ENCODE peak calls at places on chromosomes 12 and 14, in ten cellular contexts. X, V, S, T, L, M, B, C, Z and G are unnamed samples.

GRCh38 chr12:20150835-20151234 is 217.5 kb upstream of the PDE3A start:
- DNase-seq in X (no peak), V (no peak), S (no peak), T (no peak), L (no peak), M (no peak), B (no peak), C (no peak), Z (no peak), G (no peak)

GRCh38 chr12:26658991-26659390 is 174.0 kb downstream of the ITPR2 start:
- DNase-seq in X (no peak), V (no peak), S (no peak), T (no peak), L (no peak), M (no peak), B (no peak), C (no peak), Z (no peak), G (no peak)

GRCh38 chr14:90419200-90419599 is 22.4 kb downstream of the CALM1 start:
- DNase-seq in X (peak; percentile 78), V (peak; percentile 67), S (peak; percentile 93), T (no peak), L (peak; percentile 62), M (no peak), B (peak; percentile 40), C (peak; percentile 92), Z (peak; percentile 47), G (peak; percentile 72)

GRCh38 chr14:33057585-33057984 is 118.9 kb downstream of the NPAS3 start:
- DNase-seq in X (no peak), V (no peak), S (no peak), T (no peak), L (no peak), M (no peak), B (no peak), C (no peak), Z (no peak), G (no peak)

GRCh38 chr12:25194211-25194610 is 749 bp downstream of the DNAI7 start:
- DNase-seq in X (no peak), V (no peak), S (no peak), T (no peak), L (no peak), M (no peak), B (no peak), C (no peak), Z (no peak), G (no peak)

GRCh38 chr12:131379758-131380157 is 331.1 kb upstream of the SFSWAP start:
- DNase-seq in X (no peak), V (no peak), S (no peak), T (no peak), L (no peak), M (no peak), B (no peak), C (no peak), Z (no peak), G (no peak)

GRCh38 chr12:39157696-39158342 is 252.4 kb upstream of the CPNE8 start:
- DNase-seq in X (no peak), V (no peak), S (no peak), T (no peak), L (no peak), M (no peak), B (no peak), C (no peak), Z (no peak), G (no peak)

GRCh38 chr14:85601246-85601645 is 71.3 kb downstream of the FLRT2 start:
- DNase-seq in X (no peak), V (no peak), S (no peak), T (no peak), L (no peak), M (no peak), B (no peak), C (no peak), Z (no peak), G (no peak)

GRCh38 chr14:99267871-99268775 is 3.9 kb downstream of the BCL11B start:
- DNase-seq in X (no peak), V (no peak), S (no peak), T (no peak), L (no peak), M (no peak), B (no peak), C (peak; percentile 41), Z (no peak), G (no peak)

GRCh38 chr14:99271288-99271941 is 582 bp downstream of the BCL11B start:
- DNase-seq in X (no peak), V (no peak), S (no peak), T (no peak), L (no peak), M (no peak), B (no peak), C (no peak), Z (no peak), G (no peak)

GRCh38 chr14:99266181-99267178 is 5.5 kb downstream of the BCL11B start:
- DNase-seq in X (peak; percentile 65), V (peak; percentile 68), S (peak; percentile 81), T (peak; percentile 79), L (peak; percentile 74), M (peak; percentile 75), B (peak; percentile 59), C (peak; percentile 82), Z (peak; percentile 45), G (peak; percentile 83)

GRCh38 chr14:99270491-99271287 is 1.3 kb downstream of the BCL11B start:
- DNase-seq in X (no peak), V (no peak), S (no peak), T (no peak), L (no peak), M (no peak), B (no peak), C (peak; percentile 67), Z (no peak), G (no peak)

GRCh38 chr14:99268776-99269510 is 3.1 kb downstream of the BCL11B start:
- DNase-seq in X (no peak), V (no peak), S (no peak), T (no peak), L (no peak), M (no peak), B (no peak), C (peak; percentile 25), Z (no peak), G (no peak)
- H3K4me3 ChIP-seq in X (no peak overlapping the region), V (no peak overlapping the region), S (no peak overlapping the region), T (peak overlapping the region; percentile 54), L (no peak overlapping the region), M (no peak overlapping the region), B (peak overlapping the region; percentile 14), C (no peak overlapping the region), Z (no peak overlapping the region), G (peak overlapping the region; percentile 72)

DNA sequence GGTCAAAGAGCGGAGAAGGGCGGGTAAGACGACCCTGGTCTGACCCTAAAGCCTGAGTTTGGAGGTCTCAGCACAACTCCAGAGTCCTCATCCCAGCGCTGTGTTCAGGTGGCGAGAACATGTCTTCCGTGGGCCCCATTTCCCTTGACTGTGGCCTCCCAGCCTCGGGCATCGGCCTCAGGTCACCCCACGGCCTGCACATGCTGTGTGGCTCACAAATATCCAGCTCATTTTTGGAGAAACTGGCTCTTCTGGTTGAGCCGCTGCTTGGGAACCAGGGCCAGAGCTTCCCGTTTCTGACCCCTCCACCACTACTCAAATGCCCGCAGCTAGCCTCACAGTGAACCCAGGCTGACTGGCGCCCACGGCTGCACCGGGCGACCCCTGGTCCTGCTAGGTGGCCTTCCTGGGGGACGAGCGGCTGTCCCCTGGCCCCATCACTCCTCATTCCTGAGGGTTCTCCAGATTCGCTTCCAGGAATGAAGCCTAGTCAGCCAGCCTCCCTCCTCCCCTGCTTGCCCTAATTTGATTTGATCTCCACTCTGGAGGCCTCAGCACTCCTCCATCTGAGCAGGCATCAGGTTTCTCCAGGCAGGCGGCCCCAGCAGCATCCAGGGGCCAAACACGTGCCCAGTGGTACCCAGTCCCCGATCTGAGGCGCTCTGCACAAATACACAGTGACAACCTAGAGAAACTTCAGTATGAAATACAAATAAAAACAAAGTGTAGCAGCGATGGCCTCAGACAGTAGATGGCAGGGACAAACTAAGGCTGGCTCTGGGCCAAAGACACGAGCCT is 4.7 kb downstream of the P2RX2 start:
- DNase-seq in X (no peak), V (no peak), S (no peak), T (no peak), L (no peak), M (no peak), B (no peak), C (no peak), Z (no peak), G (no peak)
- H3K27ac ChIP-seq in X (no peak overlapping the region), V (peak overlapping the region; percentile 2), S (peak overlapping the region; percentile 17), T (no peak overlapping the region), L (no peak overlapping the region), M (no peak overlapping the region), B (no peak overlapping the region), C (no peak overlapping the region), Z (no peak overlapping the region), G (no peak overlapping the region)

GRCh38 chr12:68497112-68497511 is 113.6 kb upstream of the RAP1B start:
- DNase-seq in X (no peak), V (no peak), S (no peak), T (no peak), L (no peak), M (no peak), B (no peak), C (no peak), Z (no peak), G (no peak)

GRCh38 chr12:68497702-68498101 is 113.0 kb upstream of the RAP1B start:
- DNase-seq in X (no peak), V (no peak), S (no peak), T (no peak), L (no peak), M (no peak), B (no peak), C (no peak), Z (peak; percentile 23), G (no peak)

GRCh38 chr12:68501226-68501625 is 109.5 kb upstream of the RAP1B start:
- DNase-seq in X (no peak), V (no peak), S (no peak), T (no peak), L (no peak), M (no peak), B (no peak), C (no peak), Z (no peak), G (no peak)

GRCh38 chr12:68499616-68500015 is 111.1 kb upstream of the RAP1B start:
- DNase-seq in X (no peak), V (no peak), S (no peak), T (no peak), L (no peak), M (no peak), B (no peak), C (no peak), Z (no peak), G (no peak)

GRCh38 chr12:68498736-68499135 is 112.0 kb upstream of the RAP1B start:
- DNase-seq in X (no peak), V (no peak), S (no peak), T (no peak), L (no peak), M (no peak), B (no peak), C (no peak), Z (no peak), G (no peak)
- TF ChIP-seq CTCF in X (no peak), V (no peak), S (no peak), T (no peak), L (no peak), M (no peak), B (no peak), C (no peak), Z (peak; percentile 33), G (no peak)

DNA sequence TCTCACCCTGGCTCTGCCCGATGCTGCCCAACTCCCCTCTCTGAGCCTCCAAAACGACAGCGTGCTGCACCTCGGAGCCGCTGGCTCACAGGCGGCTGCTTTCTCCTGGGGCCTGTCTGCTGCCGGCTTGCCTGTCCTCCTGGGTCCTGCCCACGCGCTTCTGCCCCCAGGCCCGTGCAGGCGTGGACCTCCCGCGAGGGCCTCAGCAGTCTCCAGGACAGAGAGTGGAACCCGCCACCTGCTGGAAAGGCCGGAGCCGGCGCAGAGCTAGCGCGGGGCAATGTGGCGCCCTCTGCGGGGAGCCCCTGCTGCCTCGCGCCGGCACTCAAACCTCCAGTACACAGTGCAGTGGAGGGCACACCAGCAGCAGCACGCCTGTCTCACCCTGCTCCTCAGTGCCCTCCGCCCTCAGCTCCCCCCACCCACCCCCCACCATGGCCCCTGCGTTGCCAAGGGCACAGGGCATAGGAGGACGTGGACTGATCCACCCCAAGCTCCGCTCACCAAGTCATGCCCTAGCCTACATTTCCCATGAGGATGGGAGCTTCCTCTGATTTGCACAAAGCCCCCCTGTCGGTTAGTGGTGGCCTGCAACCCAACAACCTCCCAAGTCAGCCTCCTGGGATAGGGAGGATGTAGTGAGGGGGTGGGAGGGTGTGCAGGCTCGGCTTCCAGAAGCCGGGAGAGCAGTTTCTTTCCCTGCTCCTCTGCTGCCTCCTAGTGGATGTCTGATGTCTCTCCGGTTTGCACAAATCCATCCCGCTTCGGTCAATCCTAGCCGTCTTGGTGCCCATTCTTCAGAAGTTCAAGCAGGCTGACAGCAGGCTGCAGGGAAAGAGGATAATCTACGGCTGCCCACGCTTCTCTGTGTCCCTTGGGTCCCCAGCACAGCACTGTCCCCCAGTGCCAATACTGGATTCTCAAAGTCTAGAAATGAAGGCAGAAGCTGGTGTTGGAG is 25.2 kb downstream of the KRT8 start:
- DNase-seq in X (peak; percentile 66), V (peak; percentile 68), S (peak; percentile 87), T (peak; percentile 80), L (peak; percentile 84), M (peak; percentile 84), B (peak; percentile 46), C (peak; percentile 86), Z (peak; percentile 86), G (peak; percentile 79)
- H3K4me3 ChIP-seq in X (peak overlapping the region; percentile 33), V (peak overlapping the region; percentile 54), S (peak overlapping the region; percentile 35), T (peak overlapping the region; percentile 38), L (no peak overlapping the region), M (peak overlapping the region; percentile 30), B (peak overlapping the region; percentile 22), C (peak overlapping the region; percentile 28), Z (peak overlapping the region; percentile 30), G (peak overlapping the region; percentile 24)